ENCODE peak calls at places on chromosomes 4 and X, in five cellular contexts. Q, D, T, F and W are unnamed samples.

GRCh38 chrX:48466696-48467095 is 3.4 kb downstream of the SLC38A5 start:
- DNase-seq in F (no peak), T (no peak), Q (no peak), D (no peak), W (no peak)

GRCh38 chr4:8030121-8030781 is 90.6 kb upstream of the AFAP1 start:
- DNase-seq in F (no peak), T (no peak), D (no peak), Q (no peak), W (peak)

GRCh38 chr4:173528378-173529321 is 1.4 kb downstream of the HAND2 start:
- DNase-seq in Q (no peak), F (no peak), T (no peak), D (peak), W (no peak)

GRCh38 chr4:100870940-100871772 is 353.3 kb upstream of the EMCN start:
- DNase-seq in D (no peak), Q (peak), T (no peak), F (no peak), W (no peak)

GRCh38 chrX:106286053-106286650 is 118.0 kb downstream of the PWWP3B start:
- DNase-seq in F (peak), D (no peak), Q (no peak), T (no peak), W (no peak)

GRCh38 chr4:184818216-184818564 is 7.6 kb downstream of the ACSL1 start:
- DNase-seq in T (no peak), Q (no peak), D (no peak), F (no peak), W (no peak)

GRCh38 chr4:7546152-7546808 is 111.5 kb upstream of the PSAPL1 start:
- DNase-seq in F (no peak), D (no peak), Q (no peak), T (no peak), W (peak)

GRCh38 chrX:109890910-109891502 is 111.9 kb upstream of the TMEM164 start:
- DNase-seq in D (peak), Q (no peak), T (peak), F (peak), W (no peak)

GRCh38 chr4:85414972-85415371 is 60.0 kb upstream of the ARHGAP24 start:
- DNase-seq in F (no peak), D (no peak), Q (no peak), T (no peak), W (no peak)

GRCh38 chrX:22424919-22425318 is 152.2 kb downstream of the CBLL2 start:
- DNase-seq in T (no peak), Q (no peak), F (no peak), D (no peak), W (no peak)

GRCh38 chr4:36358173-36358572 is 76.8 kb downstream of the DTHD1 start:
- DNase-seq in Q (no peak), F (no peak), T (no peak), D (no peak), W (no peak)

GRCh38 chrX:132443736-132444135 is 45.1 kb downstream of the MBNL3 start:
- DNase-seq in T (no peak), D (no peak), Q (no peak), F (no peak), W (no peak)

GRCh38 chr4:85905761-85906160 is 430.8 kb downstream of the ARHGAP24 start:
- DNase-seq in T (no peak), F (no peak), Q (no peak), D (no peak), W (no peak)

GRCh38 chr4:88382621-88383020 is 4.0 kb downstream of the HERC6 start:
- DNase-seq in F (no peak), Q (no peak), T (no peak), D (no peak), W (no peak)

GRCh38 chr4:73419106-73420038 is 15.3 kb downstream of the ALB start:
- DNase-seq in Q (no peak), F (no peak), T (no peak), D (no peak), W (no peak)

GRCh38 chrX:131607796-131608369 is 64.0 kb downstream of the OR13H1 start:
- DNase-seq in T (no peak), Q (no peak), F (no peak), D (no peak), W (no peak)

GRCh38 chr4:112082954-112083586 is 62.2 kb upstream of the FAM241A start:
- DNase-seq in D (no peak), Q (no peak), F (peak), T (peak), W (no peak)

GRCh38 chr4:123017078-123017477 is 94.7 kb upstream of the NUDT6 start:
- DNase-seq in F (no peak), D (no peak), T (no peak), Q (no peak), W (no peak)

GRCh38 chr4:41145571-41146078 is 68.7 kb downstream of the APBB2 start:
- DNase-seq in T (no peak), D (no peak), F (peak), Q (no peak), W (no peak)

GRCh38 chr4:176001171-176002006 is 64.3 kb upstream of the WDR17 start:
- DNase-seq in D (peak), Q (no peak), T (peak), F (peak), W (no peak)

GRCh38 chr4:62548108-62548524 is 1348.0 kb downstream of the ADGRL3 start:
- DNase-seq in T (no peak), F (no peak), Q (no peak), D (peak), W (no peak)

GRCh38 chrX:44314259-44314734 is 29.2 kb downstream of the EFHC2 start:
- DNase-seq in T (peak), Q (no peak), D (peak), F (peak), W (no peak)

GRCh38 chr4:75672461-75673026 is 667 bp downstream of the G3BP2 start:
- DNase-seq in Q (peak), F (peak), D (peak), T (peak), W (no peak)

GRCh38 chr4:87506974-87507701 is 22.0 kb downstream of the SPARCL1 start:
- DNase-seq in D (no peak), T (no peak), Q (no peak), F (peak), W (no peak)

GRCh38 chrX:55907968-55908607 is 190.5 kb downstream of the RRAGB start:
- DNase-seq in T (peak), Q (no peak), D (peak), F (peak), W (no peak)

GRCh38 chrX:109774136-109774535 is 41.1 kb upstream of the ACSL4 start:
- DNase-seq in F (no peak), D (no peak), Q (no peak), T (no peak), W (no peak)

GRCh38 chr4:109435635-109436034 is 2.0 kb downstream of the SEC24B start:
- DNase-seq in Q (no peak), F (no peak), T (no peak), D (no peak), W (no peak)

GRCh38 chr4:16213107-16213506 is 13.2 kb downstream of the TAPT1 start:
- DNase-seq in F (no peak), T (no peak), D (no peak), Q (no peak), W (no peak)

GRCh38 chr4:68748181-68748981 is 67.4 kb upstream of the UGT2B10 start:
- DNase-seq in Q (no peak), F (no peak), T (peak), D (no peak), W (no peak)

GRCh38 chr4:77938560-77938959 is 75.9 kb downstream of the MRPL1 start:
- DNase-seq in D (no peak), F (no peak), Q (no peak), T (no peak), W (no peak)
- TF ChIP-seq CTCF in D (no peak), F (no peak), Q (no peak), T (no peak), W (no peak)

DNA sequence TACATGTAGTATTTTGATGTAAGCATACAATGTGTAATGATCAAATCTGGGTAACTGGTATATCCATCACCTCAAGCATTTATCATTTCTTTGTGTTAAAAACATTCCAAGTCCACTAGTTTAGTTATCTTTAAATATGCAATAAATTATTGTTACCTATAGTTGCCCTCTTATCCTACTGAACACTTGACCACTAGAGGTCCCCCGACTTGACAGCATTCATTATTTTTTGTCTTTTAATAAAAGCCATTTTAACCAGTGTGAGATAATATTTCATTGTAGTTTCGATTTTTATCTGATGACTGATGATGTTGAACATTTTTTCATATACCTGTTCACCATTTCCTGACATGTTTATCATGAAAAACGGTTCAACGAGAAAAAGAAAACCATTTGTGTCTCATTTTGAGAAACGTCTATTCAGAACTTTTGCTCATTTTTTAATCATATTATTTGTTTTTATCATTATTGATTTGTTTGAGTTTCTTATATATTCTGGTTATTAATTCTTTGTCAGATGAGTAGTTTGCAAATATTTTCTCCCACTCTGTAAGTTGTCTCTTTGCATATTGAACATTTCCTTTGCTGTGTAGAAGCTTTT is 199.0 kb upstream of the CXXC4 start:
- DNase-seq in F (peak), T (no peak), D (no peak), Q (no peak), W (no peak)
- TF ChIP-seq CTCF in F (peak), T (no peak), D (no peak), Q (no peak), W (peak)

GRCh38 chr4:42366959-42367358 is 30.3 kb upstream of the SHISA3 start:
- DNase-seq in T (no peak), Q (no peak), D (no peak), F (no peak), W (no peak)

GRCh38 chr4:42369489-42369888 is 27.8 kb upstream of the SHISA3 start:
- DNase-seq in D (no peak), T (no peak), Q (no peak), F (no peak), W (no peak)

GRCh38 chr4:42371306-42372063 is 25.8 kb upstream of the SHISA3 start:
- DNase-seq in D (no peak), F (peak), Q (no peak), T (peak), W (no peak)
- TF ChIP-seq CTCF in D (peak), F (peak), Q (peak), T (peak), W (peak)

GRCh38 chr4:139176299-139177048 is 544 bp downstream of the ELF2 start:
- DNase-seq in T (peak), Q (peak), F (peak), D (peak), W (peak)
- TF ChIP-seq CTCF in T (no peak), Q (no peak), F (no peak), D (peak), W (no peak)

GRCh38 chrX:49754238-49754857 is 58.6 kb upstream of the PAGE1 start:
- DNase-seq in T (peak), D (peak), F (peak), Q (no peak), W (no peak)
- TF ChIP-seq CTCF in T (peak), D (peak), F (peak), Q (peak), W (peak)

GRCh38 chrX:17697191-17697590 is 40.1 kb upstream of the SCML1 start:
- DNase-seq in D (no peak), F (no peak), Q (no peak), T (peak), W (no peak)
- TF ChIP-seq CTCF in D (no peak), F (no peak), Q (no peak), T (no peak), W (peak)

GRCh38 chr4:54027311-54027710 is 37.1 kb downstream of the CHIC2 start:
- DNase-seq in T (no peak), D (no peak), F (no peak), Q (no peak), W (no peak)
- TF ChIP-seq CTCF in T (no peak), D (no peak), F (no peak), Q (no peak), W (no peak)